ENCODE peak calls at places on chromosomes 1 and 21, in six cellular contexts. D is testis, B is prostate gland, H is transverse colon, M is lower lobe of right lung, L is A673. S is an unnamed sample.

GRCh38 chr1:244224487-244225430 is 173.7 kb downstream of the ZBTB18 start:
- DNase-seq in M (peak), D (peak), L (peak), B (no peak), H (peak), S (peak)

GRCh38 chr21:26280715-26281310 is 110.2 kb upstream of the APP start:
- DNase-seq in L (peak), D (no peak), B (no peak), M (no peak), H (no peak), S (no peak)

GRCh38 chr1:52002038-52002917 is 11.8 kb upstream of the RAB3B start:
- DNase-seq in B (peak), M (no peak), H (peak), L (peak), D (peak), S (no peak)

GRCh38 chr1:19484793-19485361 is 462 bp downstream of the CAPZB start:
- DNase-seq in B (no peak), D (no peak), L (no peak), M (peak), H (no peak), S (no peak)

GRCh38 chr1:41286486-41286885 is 44.4 kb upstream of the SCMH1 start:
- DNase-seq in L (no peak), D (no peak), B (no peak), H (no peak), M (no peak), S (no peak)

GRCh38 chr1:92080128-92080985 is at the start of gene BTBD8:
- DNase-seq in M (peak), L (peak), D (peak), H (peak), B (peak), S (peak)

GRCh38 chr1:176512966-176513365 is 50.0 kb downstream of the PAPPA2 start:
- DNase-seq in D (no peak), H (no peak), M (no peak), L (no peak), B (no peak), S (no peak)

GRCh38 chr1:204074274-204075115 is 1.6 kb downstream of the SOX13 start:
- DNase-seq in D (peak), B (no peak), L (peak), H (peak), M (peak), S (peak)

GRCh38 chr1:22745675-22746585 is 35.3 kb downstream of the EPHB2 start:
- DNase-seq in B (no peak), L (no peak), M (no peak), H (peak), D (no peak), S (no peak)

GRCh38 chr1:29525941-29526340 is 289.6 kb downstream of the PTPRU start:
- DNase-seq in H (no peak), D (peak), B (no peak), L (no peak), M (no peak), S (peak)

GRCh38 chr1:81549588-81550127 is 251.1 kb upstream of the ADGRL2 start:
- DNase-seq in L (peak), B (no peak), H (no peak), M (no peak), D (no peak), S (no peak)

DNA sequence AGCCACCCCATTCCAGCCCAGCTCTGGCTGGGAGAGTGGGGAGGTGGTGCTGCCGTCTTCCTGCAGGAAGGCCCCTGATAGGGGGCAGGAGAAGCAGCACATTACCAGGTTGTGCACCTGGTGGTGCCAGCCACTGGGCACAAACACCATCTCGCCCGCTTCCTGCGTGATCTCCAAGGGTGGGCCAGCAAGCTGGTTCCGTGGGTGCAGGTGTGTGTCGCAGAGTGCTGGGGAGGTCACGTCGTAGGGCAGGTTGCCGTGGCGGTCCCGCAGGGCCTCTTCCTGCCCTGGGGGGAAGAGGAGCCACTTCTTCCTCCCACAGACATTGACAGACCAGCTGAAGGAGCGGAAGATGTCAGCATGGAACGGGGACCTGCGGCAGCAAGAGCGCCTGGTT is 1.8 kb downstream of the JMJD4 start:
- DNase-seq in D (no peak), B (no peak), L (no peak), H (no peak), M (no peak), S (no peak)
- H3K27ac ChIP-seq in D (no peak), B (no peak), L (no peak), H (no peak), M (no peak), S (no peak)

GRCh38 chr1:33188572-33189275 is 6.9 kb upstream of the TRIM62 start:
- DNase-seq in H (no peak), D (no peak), M (no peak), L (no peak), B (no peak), S (no peak)
- H3K4me3 ChIP-seq in H (no peak), D (no peak), M (no peak), L (no peak), B (no peak), S (no peak)

DNA sequence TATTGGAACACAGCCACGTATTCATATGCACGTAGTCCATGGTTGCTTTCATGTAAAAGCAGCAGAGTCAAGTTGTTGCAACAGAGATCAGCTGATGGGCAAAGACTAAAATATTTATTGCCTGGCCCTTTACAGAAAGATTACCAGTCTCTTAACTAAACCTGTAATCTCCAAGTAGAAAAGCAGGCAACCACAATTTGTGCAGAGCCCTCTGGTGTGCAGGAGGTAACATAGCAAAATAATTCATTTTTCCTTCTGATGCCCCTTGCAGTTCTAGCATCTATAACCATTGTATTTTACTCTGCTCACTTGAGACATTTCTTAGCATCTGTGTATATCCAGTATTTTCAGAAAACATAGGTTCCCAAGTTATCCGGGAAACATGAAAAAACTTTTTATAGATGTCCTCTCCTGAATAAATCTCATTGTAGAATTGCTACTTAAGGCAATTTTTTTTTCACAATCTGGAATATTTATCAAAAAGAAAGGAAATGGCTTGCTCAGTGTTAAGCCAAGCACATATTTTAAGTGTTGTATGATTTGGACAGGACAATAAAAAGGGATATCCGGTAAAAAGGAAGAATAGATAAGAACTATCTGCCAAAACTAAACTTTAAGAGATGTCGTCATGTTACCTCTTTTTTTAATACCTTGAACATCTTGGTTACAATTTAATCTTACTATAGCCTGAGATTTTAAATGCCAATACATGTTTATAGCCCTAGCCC is 430.7 kb downstream of the PLPP3 start:
- DNase-seq in D (no peak), H (no peak), B (no peak), L (peak), M (no peak), S (no peak)
- TF ChIP-seq CTCF in D (no peak), H (peak), B (no peak), L (peak), M (no peak), S (no peak)

DNA sequence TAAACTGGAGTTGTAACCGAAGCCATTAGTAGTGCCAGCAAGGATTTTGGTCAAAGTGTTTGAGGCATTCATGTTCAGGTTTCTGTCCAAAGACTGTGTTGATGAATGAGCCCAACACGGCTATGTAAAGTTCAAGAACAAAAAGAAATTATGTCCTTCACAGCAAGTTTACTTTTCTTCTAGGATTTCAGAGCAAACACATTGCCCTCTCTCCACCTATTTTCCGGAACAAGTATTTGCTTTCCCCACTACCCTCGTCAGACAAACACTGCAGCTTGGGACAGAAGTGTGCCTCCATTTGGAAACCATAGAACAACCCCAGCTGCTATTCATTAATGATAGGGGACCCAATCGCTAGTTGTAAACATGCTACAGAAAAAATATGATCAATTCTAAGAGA is 151.4 kb upstream of the C1orf105 start:
- DNase-seq in M (no peak), H (no peak), D (no peak), L (no peak), B (no peak), S (no peak)
- H3K27ac ChIP-seq in M (peak), H (peak), D (no peak), L (no peak), B (no peak), S (peak)

DNA sequence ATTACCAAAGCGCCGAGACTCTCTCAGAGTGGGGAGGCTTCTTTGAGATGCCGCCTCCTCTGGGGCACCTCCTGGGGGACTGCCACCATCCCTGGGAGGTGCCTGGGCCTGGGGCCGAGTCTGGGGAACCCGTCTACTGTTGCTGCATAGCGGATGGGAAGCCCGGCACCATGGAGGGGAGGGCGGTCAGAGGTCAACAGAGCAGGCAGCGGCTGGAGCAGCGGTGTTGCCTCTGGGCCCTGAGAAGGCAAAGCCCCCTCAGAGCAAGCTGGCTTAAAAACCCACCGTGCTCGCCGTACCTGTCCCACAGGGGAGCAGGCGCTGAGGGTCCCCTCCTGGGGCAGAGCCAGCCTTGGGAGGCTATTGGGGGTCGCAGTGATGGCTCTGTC is 62.0 kb downstream of the ARHGEF16 start:
- DNase-seq in M (no peak), B (no peak), L (no peak), H (no peak), D (no peak), S (no peak)
- H3K4me3 ChIP-seq in M (no peak), B (no peak), L (no peak), H (no peak), D (no peak), S (no peak)

GRCh38 chr21:32844653-32845443 is 73.3 kb upstream of the PAXBP1 start:
- DNase-seq in D (peak), H (no peak), B (no peak), L (peak), M (no peak), S (no peak)
- TF ChIP-seq CTCF in D (no peak), H (no peak), B (no peak), L (peak), M (no peak), S (no peak)

GRCh38 chr1:100628631-100629081 is 90.7 kb downstream of the GPR88 start:
- DNase-seq in D (no peak), M (no peak), H (no peak), L (no peak), B (no peak), S (no peak)

GRCh38 chr1:100626397-100626796 is 88.5 kb downstream of the GPR88 start:
- DNase-seq in M (no peak), D (no peak), B (no peak), L (no peak), H (no peak), S (no peak)

GRCh38 chr1:100627936-100628335 is 90.0 kb downstream of the GPR88 start:
- DNase-seq in B (no peak), H (no peak), D (no peak), L (no peak), M (no peak), S (no peak)

GRCh38 chr1:100624886-100625430 is 87.0 kb downstream of the GPR88 start:
- DNase-seq in B (no peak), L (no peak), M (no peak), H (no peak), D (no peak), S (no peak)

DNA sequence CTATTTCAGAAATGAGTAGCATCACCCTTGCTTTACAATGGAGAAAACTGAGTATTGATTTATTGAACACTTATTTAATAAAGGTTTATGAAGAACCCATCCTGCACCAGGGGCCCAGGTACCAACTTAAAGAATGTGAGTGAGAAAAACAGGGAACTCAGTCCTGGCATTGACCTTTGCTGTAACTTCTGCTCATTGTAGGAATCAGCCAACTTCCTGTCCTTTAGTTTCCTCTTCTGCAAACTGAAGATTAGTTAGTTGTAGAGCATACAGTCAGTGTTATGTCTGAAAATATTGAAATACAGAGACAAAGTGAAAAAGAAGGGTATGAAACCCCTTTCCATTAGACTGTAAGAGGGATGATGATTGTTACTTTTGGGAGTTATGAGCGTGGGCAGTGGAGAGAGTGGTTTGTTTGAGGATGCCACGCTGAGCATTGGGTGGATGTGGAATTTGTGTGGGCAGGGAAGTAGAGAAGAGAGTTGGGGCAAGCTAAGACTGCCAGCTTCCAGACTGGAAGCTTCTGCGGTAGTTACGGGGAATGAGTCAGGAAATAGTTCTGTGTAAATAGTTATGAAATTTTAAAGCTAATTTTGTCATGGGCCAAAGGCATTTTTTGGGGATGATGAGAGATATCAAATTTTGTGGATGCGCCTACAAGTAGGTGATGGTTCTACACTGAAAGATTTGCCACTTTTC is 89.2 kb downstream of the GPR88 start:
- DNase-seq in H (no peak), L (no peak), B (no peak), D (no peak), M (no peak), S (no peak)
- H3K27ac ChIP-seq in H (no peak), L (no peak), B (no peak), D (no peak), M (peak), S (no peak)

GRCh38 chr1:230278871-230279582 is 147.1 kb downstream of the PGBD5 start:
- DNase-seq in D (no peak), M (peak), H (no peak), L (no peak), B (no peak), S (no peak)
- H3K4me3 ChIP-seq in D (no peak), M (no peak), H (no peak), L (no peak), B (no peak), S (no peak)

GRCh38 chr1:167714851-167715652 is 6.7 kb upstream of the MPZL1 start:
- DNase-seq in D (peak), H (peak), B (peak), M (peak), L (peak), S (peak)

GRCh38 chr1:167713330-167714081 is 8.3 kb upstream of the MPZL1 start:
- DNase-seq in D (peak), M (no peak), H (peak), L (no peak), B (no peak), S (no peak)

GRCh38 chr1:167714098-167714850 is 7.5 kb upstream of the MPZL1 start:
- DNase-seq in H (peak), L (peak), M (peak), D (peak), B (peak), S (peak)

GRCh38 chr1:167717351-167717750 is 4.4 kb upstream of the MPZL1 start:
- DNase-seq in D (no peak), L (no peak), H (no peak), M (no peak), B (no peak), S (no peak)

DNA sequence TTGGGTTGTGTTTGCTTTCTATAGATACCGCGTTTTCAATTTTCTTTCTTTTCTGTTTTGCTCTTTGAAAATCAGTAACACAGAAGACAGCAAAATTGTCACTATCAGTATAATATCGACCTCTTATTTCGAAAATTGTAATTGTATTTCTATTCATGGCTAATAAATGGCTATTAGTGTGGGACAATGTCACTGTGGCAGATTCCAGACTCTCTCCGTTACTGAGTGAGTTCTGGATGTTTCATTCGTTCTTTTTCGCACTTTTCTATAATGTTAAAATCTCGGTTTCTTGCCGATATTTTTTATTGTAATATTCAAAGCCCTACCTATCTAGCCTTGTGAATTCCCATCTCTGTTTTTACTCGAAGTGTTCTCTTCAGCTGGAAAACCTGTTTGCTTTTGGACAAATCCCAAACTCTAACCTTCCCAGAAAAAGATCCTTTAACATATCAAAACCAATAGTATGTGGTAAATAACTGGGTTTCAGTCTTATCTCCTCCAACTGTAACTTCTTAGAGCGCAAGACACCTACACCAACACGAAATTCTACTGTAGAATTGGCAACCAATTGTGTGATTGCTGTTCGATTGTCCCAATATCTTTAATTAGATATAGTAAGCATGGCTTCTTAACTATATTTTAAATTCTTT is 6.0 kb upstream of the MPZL1 start:
- DNase-seq in M (no peak), L (no peak), H (no peak), B (no peak), D (no peak), S (no peak)
- TF ChIP-seq CTCF in M (peak), L (no peak), H (no peak), B (no peak), D (no peak), S (no peak)

S was measured in stomach.